ENCODE peak calls at places on chromosomes 2 and 18, in eight cellular contexts. Q is body of pancreas, A is PC-3, K is endothelial cell, T is H1, F is IMR-90, C is bronchial epithelial cell, N is neural crest cell. J is an unnamed sample.

GRCh38 chr18:9017170-9017899 is 85.2 kb upstream of the NDUFV2 start:
- DNase-seq in Q (peak; percentile 47), A (peak; percentile 97), K (no peak), T (peak; percentile 79), F (peak; percentile 94), C (peak; percentile 89), N (peak; percentile 42), J (peak; percentile 76)

GRCh38 chr2:8249191-8249590 is 432.7 kb upstream of the ID2 start:
- DNase-seq in Q (no peak), A (no peak), K (no peak), T (no peak), F (no peak), C (no peak), N (no peak), J (no peak)

GRCh38 chr18:48773821-48774220 is 176.9 kb downstream of the SMAD7 start:
- DNase-seq in Q (no peak), A (no peak), K (no peak), T (no peak), F (no peak), C (no peak), N (no peak), J (no peak)

GRCh38 chr2:238161291-238162051 is 2.7 kb downstream of the ERFE start:
- DNase-seq in Q (no peak), A (no peak), K (no peak), T (no peak), F (no peak), C (no peak), N (no peak), J (no peak)

GRCh38 chr18:55054591-55054990 is 95.3 kb upstream of the CCDC68 start:
- DNase-seq in Q (no peak), A (no peak), K (no peak), T (no peak), F (no peak), C (no peak), N (no peak), J (no peak)

GRCh38 chr2:199988176-199988575 is 32.8 kb downstream of the MAIP1 start:
- DNase-seq in Q (no peak), A (no peak), K (peak; percentile 7), T (no peak), F (peak; percentile 61), C (peak; percentile 70), N (no peak), J (peak; percentile 37)

GRCh38 chr2:189580267-189580661 is 322 bp downstream of the SLC40A1 start:
- DNase-seq in Q (peak; percentile 28), A (no peak), K (peak; percentile 19), T (peak; percentile 53), F (no peak), C (no peak), N (peak; percentile 20), J (peak; percentile 25)

GRCh38 chr2:235500761-235501662 is 7.2 kb downstream of the AGAP1 start:
- DNase-seq in Q (no peak), A (peak; percentile 65), K (no peak), T (no peak), F (peak; percentile 71), C (peak; percentile 51), N (no peak), J (peak; percentile 60)

GRCh38 chr18:25830787-25831186 is 259.6 kb downstream of the SS18 start:
- DNase-seq in Q (peak; percentile 32), A (no peak), K (no peak), T (no peak), F (peak; percentile 82), C (no peak), N (no peak), J (no peak)

GRCh38 chr18:79922971-79923411 is 28.5 kb downstream of the SLC66A2 start:
- DNase-seq in Q (peak; percentile 1), A (no peak), K (peak; percentile 1), T (no peak), F (no peak), C (no peak), N (no peak), J (no peak)

GRCh38 chr2:222897898-222898297 is 37.1 kb downstream of the ACSL3 start:
- DNase-seq in Q (no peak), A (no peak), K (no peak), T (no peak), F (no peak), C (no peak), N (no peak), J (no peak)

GRCh38 chr2:158723921-158724802 is 71.0 kb upstream of the DAPL1 start:
- DNase-seq in Q (no peak), A (peak; percentile 94), K (peak; percentile 38), T (peak; percentile 75), F (no peak), C (peak; percentile 63), N (no peak), J (no peak)

GRCh38 chr18:59718108-59719057 is 21.2 kb upstream of the CCBE1 start:
- DNase-seq in Q (no peak), A (peak; percentile 98), K (no peak), T (no peak), F (peak; percentile 95), C (peak; percentile 80), N (no peak), J (peak; percentile 97)

GRCh38 chr2:127100261-127101047 is 6.5 kb downstream of the BIN1 start:
- DNase-seq in Q (peak; percentile 56), A (peak; percentile 71), K (no peak), T (no peak), F (peak; percentile 19), C (peak; percentile 17), N (no peak), J (no peak)

GRCh38 chr2:7392076-7392787 is 475.0 kb downstream of the RNF144A start:
- DNase-seq in Q (peak; percentile 20), A (peak; percentile 62), K (no peak), T (no peak), F (no peak), C (peak; percentile 15), N (no peak), J (peak; percentile 20)

GRCh38 chr2:121897335-121897970 is 142.0 kb downstream of the TSN start:
- DNase-seq in Q (no peak), A (peak; percentile 59), K (peak; percentile 47), T (no peak), F (peak; percentile 27), C (peak; percentile 7), N (peak; percentile 39), J (no peak)

GRCh38 chr18:77061946-77062517 is 70.6 kb downstream of the MBP start:
- DNase-seq in Q (peak; percentile 52), A (no peak), K (no peak), T (no peak), F (no peak), C (no peak), N (no peak), J (no peak)

GRCh38 chr18:11654736-11655604 is 34.1 kb upstream of the GNAL start:
- DNase-seq in Q (peak; percentile 54), A (peak; percentile 62), K (peak; percentile 84), T (peak; percentile 94), F (peak; percentile 4), C (peak; percentile 43), N (peak; percentile 78), J (no peak)

GRCh38 chr2:241161646-241162281 is 11.5 kb downstream of the PPP1R7 start:
- DNase-seq in Q (peak; percentile 48), A (no peak), K (no peak), T (no peak), F (peak; percentile 87), C (no peak), N (no peak), J (peak; percentile 10)

GRCh38 chr2:193966590-193966989 is 1690.4 kb upstream of the SLC39A10 start:
- DNase-seq in Q (no peak), A (peak; percentile 59), K (no peak), T (no peak), F (peak; percentile 0), C (peak; percentile 78), N (no peak), J (peak; percentile 36)

GRCh38 chr2:157644776-157645175 is 16.1 kb upstream of the ACVR1C start:
- DNase-seq in Q (no peak), A (no peak), K (no peak), T (no peak), F (no peak), C (no peak), N (no peak), J (no peak)

GRCh38 chr18:65091737-65092329 is 659.0 kb upstream of the CDH7 start:
- DNase-seq in Q (peak; percentile 20), A (peak; percentile 69), K (peak; percentile 6), T (no peak), F (peak; percentile 0), C (peak; percentile 45), N (no peak), J (peak; percentile 1)
- TF ChIP-seq CTCF in Q (peak; percentile 19), A (peak; percentile 72), K (peak; percentile 68), T (no peak), F (no peak), C (peak; percentile 48), N (peak; percentile 70), J (peak; percentile 46)

GRCh38 chr2:232321156-232321816 is 57.3 kb upstream of the ALPP start:
- DNase-seq in Q (no peak), A (no peak), K (no peak), T (peak; percentile 79), F (no peak), C (no peak), N (no peak), J (no peak)
- TF ChIP-seq CTCF in Q (no peak), A (peak; percentile 16), K (no peak), T (no peak), F (no peak), C (no peak), N (peak; percentile 13), J (peak; percentile 39)

GRCh38 chr18:12765127-12765526 is 62.3 kb downstream of the PSMG2 start:
- DNase-seq in Q (no peak), A (no peak), K (no peak), T (no peak), F (no peak), C (peak; percentile 10), N (no peak), J (no peak)

GRCh38 chr18:12767580-12768155 is 64.8 kb downstream of the PSMG2 start:
- DNase-seq in Q (no peak), A (no peak), K (no peak), T (no peak), F (no peak), C (no peak), N (no peak), J (no peak)

GRCh38 chr18:12768622-12769021 is 65.8 kb downstream of the PSMG2 start:
- DNase-seq in Q (no peak), A (peak; percentile 25), K (no peak), T (no peak), F (peak; percentile 50), C (peak; percentile 61), N (no peak), J (peak; percentile 42)

GRCh38 chr18:12765586-12765985 is 62.7 kb downstream of the PSMG2 start:
- DNase-seq in Q (no peak), A (no peak), K (no peak), T (no peak), F (no peak), C (no peak), N (no peak), J (no peak)

DNA sequence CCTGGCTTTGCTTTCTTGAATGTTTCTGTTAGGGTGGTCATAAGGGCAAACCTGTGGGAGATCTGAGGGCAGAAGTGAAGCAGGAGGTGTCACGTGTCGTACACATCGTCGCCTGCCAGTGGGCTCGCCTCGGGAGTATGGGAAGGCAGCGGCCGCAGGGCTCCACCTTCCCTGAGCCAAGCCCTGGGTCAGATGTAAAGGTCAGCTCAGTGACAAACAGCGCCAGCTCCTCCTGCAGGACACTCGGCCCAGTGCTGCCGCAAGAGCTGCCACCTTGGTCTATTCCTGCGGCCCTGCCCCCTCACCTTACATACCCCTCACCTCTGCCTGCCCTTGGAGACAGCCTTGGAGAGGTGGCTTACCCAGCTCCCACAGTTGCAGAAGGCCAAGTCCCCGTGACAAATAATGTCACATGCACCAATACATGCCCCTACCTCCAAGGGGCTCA is 64.2 kb downstream of the PSMG2 start:
- DNase-seq in Q (no peak), A (no peak), K (peak; percentile 35), T (peak; percentile 81), F (no peak), C (no peak), N (peak; percentile 6), J (no peak)
- TF ChIP-seq CTCF in Q (no peak), A (peak; percentile 25), K (no peak), T (peak; percentile 85), F (no peak), C (peak; percentile 11), N (peak; percentile 43), J (no peak)

GRCh38 chr2:53210538-53210937 is 557.1 kb upstream of the CHAC2 start:
- DNase-seq in Q (peak; percentile 23), A (peak; percentile 22), K (no peak), T (no peak), F (no peak), C (no peak), N (no peak), J (no peak)
- TF ChIP-seq CTCF in Q (no peak), A (peak; percentile 42), K (no peak), T (no peak), F (no peak), C (no peak), N (peak; percentile 27), J (peak; percentile 9)